ENCODE peak calls at places on chromosome 14, in six cellular contexts. B is gastrocnemius medialis, M is fibroblast of lung, L is GM23248, J is NCI-H510A treated with DMSO at 0.1 percent for 48 hours, A is A549. E is an unnamed sample.

GRCh38 chr14:94374749-94375148 is 13.7 kb downstream of the SERPINA1 start:
- DNase-seq in B (no peak), M (no peak), L (no peak), J (no peak), A (no peak), E (no peak)

GRCh38 chr14:24095196-24096068 is 1.3 kb downstream of the PCK2 start:
- DNase-seq in B (peak; percentile 37), M (peak; percentile 62), L (peak; percentile 77), J (peak; percentile 77), A (peak; percentile 62), E (no peak)

GRCh38 chr14:71539660-71540285 is 392.5 kb upstream of the RGS6 start:
- DNase-seq in B (no peak), M (no peak), L (no peak), J (no peak), A (no peak), E (no peak)

GRCh38 chr14:105889666-105890473 is 363.5 kb downstream of the TMEM121 start:
- DNase-seq in B (no peak), M (no peak), L (no peak), J (no peak), A (no peak), E (no peak)

GRCh38 chr14:34539407-34540180 is at the start of gene EAPP:
- DNase-seq in B (peak; percentile 99), M (peak; percentile 98), L (peak; percentile 99), J (no peak), A (peak; percentile 99), E (peak; percentile 91)

GRCh38 chr14:55807059-55807499 is 227.1 kb downstream of the KTN1 start:
- DNase-seq in B (peak; percentile 52), M (peak; percentile 79), L (peak; percentile 47), J (peak; percentile 19), A (peak; percentile 69), E (peak; percentile 57)

GRCh38 chr14:93943052-93943451 is 15.9 kb downstream of the FAM181A start:
- DNase-seq in B (no peak), M (peak; percentile 76), L (no peak), J (no peak), A (no peak), E (no peak)

GRCh38 chr14:92759300-92759678 is 10.9 kb upstream of the LGMN start:
- DNase-seq in B (no peak), M (no peak), L (peak; percentile 43), J (peak; percentile 36), A (peak; percentile 51), E (no peak)

GRCh38 chr14:105144666-105145380 is 23.8 kb downstream of the JAG2 start:
- DNase-seq in B (peak; percentile 11), M (no peak), L (no peak), J (no peak), A (no peak), E (no peak)

GRCh38 chr14:62696261-62696968 is 348.8 kb downstream of the KCNH5 start:
- DNase-seq in B (no peak), M (no peak), L (no peak), J (no peak), A (no peak), E (no peak)

GRCh38 chr14:23023500-23024152 is 11.1 kb downstream of the PSMB5 start:
- DNase-seq in B (no peak), M (no peak), L (no peak), J (no peak), A (no peak), E (no peak)

GRCh38 chr14:37145395-37145794 is 27.0 kb downstream of the SLC25A21 start:
- DNase-seq in B (no peak), M (no peak), L (peak; percentile 31), J (no peak), A (no peak), E (no peak)

E was measured in astrocyte of the cerebellum.